ENCODE peak calls at places on chromosomes 7 and 10, in four cellular contexts. A, T, J and X are unnamed samples.

GRCh38 chr10:121332829-121333765 is 265.1 kb downstream of the FGFR2 start:
- DNase-seq in A (no peak), T (no peak), J (no peak), X (no peak)

GRCh38 chr10:50561266-50561665 is 62.5 kb downstream of the SGMS1 start:
- DNase-seq in A (no peak), T (no peak), J (peak), X (no peak)

GRCh38 chr10:5944389-5945202 is 32.7 kb downstream of the IL15RA start:
- DNase-seq in A (peak), T (no peak), J (peak), X (no peak)

GRCh38 chr7:2100278-2101205 is 132.2 kb downstream of the MAD1L1 start:
- DNase-seq in A (no peak), T (no peak), J (no peak), X (no peak)

GRCh38 chr7:89728550-89728949 is 425.7 kb upstream of the STEAP1 start:
- DNase-seq in A (no peak), T (no peak), J (no peak), X (no peak)

GRCh38 chr10:79328737-79329504 is 18.3 kb upstream of the PPIF start:
- DNase-seq in A (no peak), T (no peak), J (no peak), X (no peak)

GRCh38 chr10:47244560-47245500 is 55.2 kb upstream of the GDF10 start:
- DNase-seq in A (no peak), T (no peak), J (no peak), X (no peak)

GRCh38 chr7:15555385-15555859 is 6.4 kb downstream of the AGMO start:
- DNase-seq in A (peak), T (no peak), J (no peak), X (no peak)

GRCh38 chr10:67837519-67838314 is at the start of gene DNAJC12:
- DNase-seq in A (peak), T (no peak), J (peak), X (peak)

GRCh38 chr7:25894002-25894901 is 257.7 kb upstream of the NFE2L3 start:
- DNase-seq in A (peak), T (no peak), J (no peak), X (peak)

GRCh38 chr10:113959383-113959760 is 84.3 kb upstream of the ADRB1 start:
- DNase-seq in A (peak), T (no peak), J (no peak), X (no peak)

GRCh38 chr7:108080094-108080656 is 50.0 kb downstream of the LAMB4 start:
- DNase-seq in A (no peak), T (no peak), J (no peak), X (no peak)

GRCh38 chr10:683448-684071 is 5.9 kb downstream of the DIP2C start:
- DNase-seq in A (no peak), T (no peak), J (peak), X (no peak)

GRCh38 chr7:22858640-22859561 is 36.3 kb upstream of the TOMM7 start:
- DNase-seq in A (no peak), T (no peak), J (peak), X (no peak)

GRCh38 chr7:24762771-24763170 is 5.5 kb upstream of the GSDME start:
- DNase-seq in A (no peak), T (no peak), J (no peak), X (no peak)

GRCh38 chr7:150852371-150852905 is at the start of gene AOC1:
- DNase-seq in A (no peak), T (no peak), J (no peak), X (no peak)

GRCh38 chr7:110317699-110318265 is 773.1 kb upstream of the LRRN3 start:
- DNase-seq in A (no peak), T (no peak), J (peak), X (no peak)

GRCh38 chr7:86598311-86598710 is 45.4 kb upstream of the GRM3 start:
- DNase-seq in A (no peak), T (no peak), J (no peak), X (peak)

GRCh38 chr7:130982160-130982638 is 248.2 kb upstream of the KLF14 start:
- DNase-seq in A (peak), T (no peak), J (no peak), X (peak)

GRCh38 chr10:120746016-120746755 is 105.0 kb upstream of the WDR11 start:
- DNase-seq in A (no peak), T (no peak), J (no peak), X (no peak)

GRCh38 chr10:3775671-3776551 is 9.1 kb downstream of the KLF6 start:
- DNase-seq in A (no peak), T (no peak), J (peak), X (no peak)

GRCh38 chr10:95742962-95743535 is 12.9 kb upstream of the ENTPD1 start:
- DNase-seq in A (no peak), T (no peak), J (no peak), X (no peak)

GRCh38 chr10:35409094-35409582 is 72.8 kb downstream of the CCNY start:
- DNase-seq in A (no peak), T (no peak), J (peak), X (no peak)

GRCh38 chr7:149776305-149776704 is 2.9 kb upstream of the ZNF467 start:
- DNase-seq in A (no peak), T (no peak), J (no peak), X (no peak)

GRCh38 chr10:396535-397220 is 261.4 kb downstream of the ZMYND11 start:
- DNase-seq in A (no peak), T (no peak), J (no peak), X (no peak)

GRCh38 chr10:125158528-125159485 is 1.6 kb downstream of the CTBP2 start:
- DNase-seq in A (peak), T (no peak), J (peak), X (no peak)

GRCh38 chr7:114790526-114790925 is 131.4 kb upstream of the MDFIC start:
- DNase-seq in A (no peak), T (no peak), J (no peak), X (no peak)

GRCh38 chr10:96279219-96279641 is 7.9 kb upstream of the BLNK start:
- DNase-seq in A (no peak), T (no peak), J (no peak), X (no peak)

GRCh38 chr10:1180836-1181235 is 124.7 kb downstream of the WDR37 start:
- DNase-seq in A (no peak), T (no peak), J (no peak), X (no peak)